ENCODE peak calls at places on chromosome 10, in ten cellular contexts. J is thyroid gland, S is HCT116, F is sigmoid colon, N is HepG2, Y is stomach, E is IMR-90, B is K562, K is transverse colon, H is heart left ventricle. U is an unnamed sample. For H3K4me1, the result is how much of the 10 kb centered on the place peaks cover.

GRCh38 chr10:34627741-34628140 is 187.4 kb downstream of the PARD3 start:
- DNase-seq in H (no peak), E (no peak), K (no peak), B (no peak), N (peak), F (no peak), S (no peak), Y (no peak), J (no peak), U (no peak)

GRCh38 chr10:43695321-43695720 is 46.6 kb upstream of the ZNF32 start:
- DNase-seq in E (no peak), B (no peak), S (no peak), J (no peak), F (no peak), Y (no peak), H (no peak), K (no peak), N (no peak), U (no peak)

GRCh38 chr10:129759214-129760002 is 204.7 kb downstream of the EBF3 start:
- DNase-seq in K (peak), J (no peak), H (no peak), S (no peak), N (no peak), F (peak), E (no peak), B (no peak), Y (peak), U (peak)

GRCh38 chr10:119233821-119234220 is 26.4 kb downstream of the GRK5 start:
- DNase-seq in E (peak), H (no peak), J (no peak), S (no peak), N (no peak), Y (no peak), K (no peak), F (no peak), B (no peak), U (no peak)

GRCh38 chr10:18333616-18334015 is 193.4 kb downstream of the CACNB2 start:
- DNase-seq in B (no peak), S (no peak), E (no peak), Y (no peak), F (no peak), K (no peak), N (peak), H (no peak), J (no peak), U (no peak)

GRCh38 chr10:119131512-119132240 is 27.8 kb downstream of the DENND10 start:
- DNase-seq in Y (no peak), B (peak), F (peak), E (peak), K (no peak), N (no peak), S (no peak), H (no peak), J (no peak), U (no peak)

GRCh38 chr10:130551676-130552075 is 415.5 kb downstream of the GLRX3 start:
- DNase-seq in H (no peak), N (no peak), S (no peak), K (no peak), F (no peak), J (no peak), Y (no peak), B (no peak), E (no peak), U (no peak)

GRCh38 chr10:70034252-70034651 is 18.4 kb upstream of the MACROH2A2 start:
- DNase-seq in H (no peak), F (no peak), E (no peak), J (no peak), K (no peak), S (no peak), B (no peak), N (no peak), Y (no peak), U (peak)

GRCh38 chr10:119346063-119346835 is 138.9 kb downstream of the GRK5 start:
- DNase-seq in F (no peak), Y (peak), K (no peak), E (no peak), H (peak), S (no peak), J (peak), N (no peak), B (no peak), U (no peak)

GRCh38 chr10:102399217-102400021 is 3.9 kb downstream of the NFKB2 start:
- DNase-seq in K (peak), E (peak), J (peak), H (peak), F (peak), B (peak), S (peak), Y (peak), N (peak), U (peak)
- TF ChIP-seq POLR2A in K (peak), E (no peak), J (no peak), H (no peak), F (peak), B (no peak), S (peak), Y (no peak), N (no peak), U (no peak)

GRCh38 chr10:11680496-11680895 is 61.7 kb upstream of the ECHDC3 start:
- DNase-seq in E (no peak), K (no peak), J (no peak), F (no peak), B (no peak), N (no peak), S (no peak), Y (no peak), H (no peak), U (no peak)
- H3K4me1 ChIP-seq in E (under half), K (under half), J (under half), F (under half), B (under half), N (under half), S (under half), Y (under half), H (under half), U (under half)

GRCh38 chr10:101694056-101694673 is 805 bp downstream of the FBXW4 start:
- DNase-seq in B (peak), S (no peak), Y (peak), K (peak), J (peak), E (peak), F (peak), N (peak), H (peak), U (peak)
- TF ChIP-seq POLR2A in B (peak), S (peak), Y (no peak), K (peak), J (no peak), E (no peak), F (no peak), N (peak), H (no peak), U (no peak)

GRCh38 chr10:4944751-4945280 is 18.4 kb upstream of the AKR1C1 start:
- DNase-seq in Y (no peak), F (no peak), K (no peak), N (no peak), B (no peak), H (no peak), E (no peak), S (no peak), J (no peak), U (no peak)
- H3K4me1 ChIP-seq in Y (under half), F (half or more), K (under half), N (half or more), B (under half), H (under half), E (under half), S (under half), J (half or more), U (under half)

GRCh38 chr10:121998462-121998861 is 9.5 kb downstream of the TACC2 start:
- DNase-seq in K (no peak), E (no peak), Y (no peak), S (no peak), J (no peak), F (peak), N (no peak), B (no peak), H (no peak), U (no peak)

GRCh38 chr10:121999301-121999700 is 10.3 kb downstream of the TACC2 start:
- DNase-seq in E (no peak), H (no peak), N (no peak), B (no peak), F (peak), K (no peak), Y (no peak), J (no peak), S (no peak), U (no peak)

GRCh38 chr10:121988361-121989324 is at the start of gene TACC2:
- DNase-seq in S (peak), B (no peak), F (peak), E (no peak), N (peak), Y (no peak), H (no peak), J (no peak), K (no peak), U (no peak)

GRCh38 chr10:121990015-121990677 is 1.2 kb downstream of the TACC2 start:
- DNase-seq in J (no peak), F (no peak), B (no peak), N (no peak), Y (peak), K (peak), E (no peak), S (no peak), H (no peak), U (no peak)

DNA sequence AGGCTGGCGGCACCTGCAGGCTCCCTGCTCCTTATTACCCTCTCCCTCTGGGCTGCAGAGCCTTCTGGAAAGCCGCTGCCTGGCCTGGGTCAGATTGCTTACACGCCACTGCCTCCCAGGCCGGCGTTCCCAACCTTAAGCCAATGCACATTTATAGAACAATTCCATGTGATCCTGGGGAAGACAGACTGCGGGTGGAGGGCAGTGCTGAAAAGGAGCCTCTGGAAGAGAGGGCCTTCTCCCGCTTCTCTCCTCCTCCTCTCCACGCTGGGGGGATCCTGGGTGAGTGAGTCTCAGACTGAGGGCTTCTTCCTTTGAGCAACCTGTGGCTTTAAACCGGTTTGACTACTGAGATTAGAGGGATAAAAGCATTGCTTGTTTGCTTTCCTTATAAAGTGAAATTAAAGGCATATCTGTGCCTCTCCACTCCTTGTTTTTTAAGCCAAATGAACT is 5.5 kb downstream of the TACC2 start:
- DNase-seq in Y (peak), H (peak), K (peak), S (no peak), J (peak), E (no peak), N (no peak), B (no peak), F (peak), U (peak)
- TF ChIP-seq POLR2A in Y (no peak), H (no peak), K (peak), S (no peak), J (no peak), E (no peak), N (no peak), B (no peak), F (no peak), U (no peak)

GRCh38 chr10:27747096-27747451 is 1.5 kb upstream of the MKX start:
- DNase-seq in B (no peak), F (no peak), Y (no peak), H (no peak), J (no peak), K (no peak), S (no peak), E (peak), N (no peak), U (peak)

GRCh38 chr10:27748586-27748985 is 3.0 kb upstream of the MKX start:
- DNase-seq in Y (no peak), B (no peak), N (no peak), E (no peak), J (no peak), K (no peak), H (no peak), S (no peak), F (no peak), U (no peak)

GRCh38 chr10:27752673-27753237 is 7.1 kb upstream of the MKX start:
- DNase-seq in E (no peak), H (no peak), S (no peak), N (no peak), Y (no peak), F (no peak), K (no peak), B (no peak), J (no peak), U (no peak)
- H3K4me1 ChIP-seq in E (under half), H (under half), S (under half), N (under half), Y (under half), F (under half), K (under half), B (under half), J (under half), U (under half)

GRCh38 chr10:32985781-32986350 is 27.8 kb upstream of the ITGB1 start:
- DNase-seq in J (no peak), Y (no peak), E (peak), H (no peak), B (peak), S (no peak), K (no peak), N (peak), F (no peak), U (no peak)

GRCh38 chr10:32987172-32987571 is 29.1 kb upstream of the ITGB1 start:
- DNase-seq in E (no peak), Y (no peak), J (no peak), K (no peak), H (no peak), N (no peak), S (no peak), B (no peak), F (no peak), U (no peak)

GRCh38 chr10:32984003-32984600 is 26.1 kb upstream of the ITGB1 start:
- DNase-seq in F (no peak), J (no peak), B (no peak), E (no peak), N (no peak), Y (no peak), K (no peak), S (no peak), H (no peak), U (no peak)

GRCh38 chr10:32983333-32983909 is 25.4 kb upstream of the ITGB1 start:
- DNase-seq in E (peak), N (peak), F (no peak), B (no peak), Y (no peak), H (no peak), S (peak), K (no peak), J (no peak), U (no peak)

DNA sequence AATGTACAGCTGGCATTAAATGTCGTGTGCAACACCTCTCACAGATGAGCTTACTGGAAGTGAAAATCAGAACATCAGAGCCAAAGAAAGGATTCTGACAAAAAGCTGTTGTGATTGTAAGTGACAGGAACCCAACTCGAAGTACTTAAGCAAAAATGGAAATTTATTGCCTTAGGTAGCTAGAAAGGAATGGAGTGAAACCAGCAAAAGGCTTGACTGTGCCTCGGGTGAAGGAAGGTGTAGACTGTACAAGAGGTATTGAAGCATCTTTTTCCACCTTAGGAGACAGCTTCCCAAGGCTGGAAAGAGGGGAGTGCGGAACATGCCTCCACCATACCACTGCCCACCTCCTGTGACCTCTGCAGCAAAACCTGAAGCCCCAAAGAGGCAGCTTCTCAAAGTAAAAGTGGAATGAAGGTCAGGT is 27.3 kb upstream of the ITGB1 start:
- DNase-seq in Y (no peak), E (no peak), J (no peak), N (no peak), K (no peak), B (no peak), F (no peak), H (no peak), S (no peak), U (no peak)
- TF ChIP-seq POLR2A in Y (no peak), E (no peak), J (no peak), N (no peak), K (no peak), B (no peak), F (no peak), H (no peak), S (no peak), U (no peak)

DNA sequence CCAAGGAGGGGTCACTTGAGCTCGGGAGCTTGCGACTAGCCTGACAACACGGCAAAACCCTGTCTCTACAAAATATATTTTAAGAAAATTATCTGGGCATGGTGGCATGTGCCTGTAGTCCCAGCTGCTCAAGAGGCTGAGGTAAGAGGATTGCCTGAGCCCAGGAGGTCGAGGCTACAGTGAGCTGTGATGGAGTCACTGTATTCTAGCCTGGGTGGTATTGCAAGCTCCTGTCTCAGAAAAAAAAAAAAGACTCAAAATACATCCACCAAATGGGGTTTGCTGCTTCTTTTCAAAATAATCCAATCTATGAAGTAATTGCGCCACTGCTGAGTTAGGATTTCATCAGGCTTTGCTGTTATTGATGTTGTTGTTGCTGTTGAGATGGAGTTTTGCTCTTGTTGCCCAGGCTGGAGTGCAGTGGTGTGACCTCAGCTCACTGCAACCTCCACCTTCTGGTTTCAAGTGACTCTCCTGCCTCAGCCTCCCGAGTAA is 11.1 kb upstream of the VIM start:
- DNase-seq in E (no peak), F (no peak), B (no peak), N (no peak), H (no peak), K (no peak), Y (no peak), S (no peak), J (no peak), U (no peak)
- H3K4me1 ChIP-seq in E (under half), F (under half), B (under half), N (under half), H (under half), K (under half), Y (under half), S (under half), J (under half), U (under half)

GRCh38 chr10:133401981-133402725 is 8.2 kb downstream of the MTG1 start:
- DNase-seq in F (peak), B (no peak), N (no peak), E (no peak), H (no peak), J (no peak), S (no peak), K (no peak), Y (peak), U (peak)
- TF ChIP-seq POLR2A in F (no peak), B (no peak), N (no peak), E (no peak), H (no peak), J (no peak), S (no peak), K (no peak), Y (no peak), U (no peak)

U was measured in testis.